ENCODE peak calls at places on chromosome 2, in ten cellular contexts. X is stomach, L is pancreas, Q is cardiac fibroblast, I is fibroblast of mammary gland, C is AG04450, G is psoas muscle, T is choroid plexus epithelial cell, V is HFF-Myc, S is fibroblast of villous mesenchyme. W is an unnamed sample.
A peak's percentile ranks its signal among the peaks of the same experiment; 100 is the strongest.

GRCh38 chr2:226076529-226076928 is 677.0 kb downstream of the NYAP2 start:
- DNase-seq in T (no peak), V (no peak), G (no peak), S (no peak), L (no peak), X (no peak), Q (peak; percentile 17), I (no peak), C (no peak), W (no peak)

GRCh38 chr2:22784586-22784985 is 600.4 kb upstream of the KLHL29 start:
- DNase-seq in Q (no peak), G (no peak), X (no peak), S (no peak), T (no peak), C (no peak), I (no peak), V (no peak), L (no peak), W (no peak)

GRCh38 chr2:109447811-109448210 is 166.0 kb downstream of the SEPTIN10 start:
- DNase-seq in G (no peak), X (no peak), T (no peak), C (no peak), I (no peak), Q (no peak), S (no peak), L (no peak), V (no peak), W (no peak)

GRCh38 chr2:172128484-172128883 is 25.8 kb upstream of the DLX2 start:
- DNase-seq in T (no peak), X (no peak), G (no peak), I (peak; percentile 74), S (no peak), C (no peak), Q (peak; percentile 10), L (no peak), V (no peak), W (no peak)

GRCh38 chr2:208358758-208359631 is 47.6 kb upstream of the PTH2R start:
- DNase-seq in S (peak; percentile 71), X (no peak), L (no peak), T (peak; percentile 40), V (no peak), G (no peak), Q (no peak), I (peak; percentile 86), C (no peak), W (no peak)

GRCh38 chr2:216802516-216803265 is 57.2 kb downstream of the TNP1 start:
- DNase-seq in S (no peak), T (no peak), G (peak; percentile 58), C (no peak), L (no peak), Q (no peak), V (no peak), X (no peak), I (no peak), W (no peak)

GRCh38 chr2:72745679-72746368 is 80.0 kb downstream of the EXOC6B start:
- DNase-seq in X (no peak), S (peak; percentile 79), I (peak; percentile 73), T (peak; percentile 89), V (peak; percentile 33), L (no peak), C (peak; percentile 42), G (no peak), Q (peak; percentile 87), W (peak; percentile 27)

GRCh38 chr2:151063271-151063670 is 198.4 kb downstream of the RBM43 start:
- DNase-seq in Q (peak; percentile 76), T (peak; percentile 71), V (no peak), X (no peak), S (peak; percentile 30), I (no peak), C (no peak), L (no peak), G (no peak), W (no peak)

DNA sequence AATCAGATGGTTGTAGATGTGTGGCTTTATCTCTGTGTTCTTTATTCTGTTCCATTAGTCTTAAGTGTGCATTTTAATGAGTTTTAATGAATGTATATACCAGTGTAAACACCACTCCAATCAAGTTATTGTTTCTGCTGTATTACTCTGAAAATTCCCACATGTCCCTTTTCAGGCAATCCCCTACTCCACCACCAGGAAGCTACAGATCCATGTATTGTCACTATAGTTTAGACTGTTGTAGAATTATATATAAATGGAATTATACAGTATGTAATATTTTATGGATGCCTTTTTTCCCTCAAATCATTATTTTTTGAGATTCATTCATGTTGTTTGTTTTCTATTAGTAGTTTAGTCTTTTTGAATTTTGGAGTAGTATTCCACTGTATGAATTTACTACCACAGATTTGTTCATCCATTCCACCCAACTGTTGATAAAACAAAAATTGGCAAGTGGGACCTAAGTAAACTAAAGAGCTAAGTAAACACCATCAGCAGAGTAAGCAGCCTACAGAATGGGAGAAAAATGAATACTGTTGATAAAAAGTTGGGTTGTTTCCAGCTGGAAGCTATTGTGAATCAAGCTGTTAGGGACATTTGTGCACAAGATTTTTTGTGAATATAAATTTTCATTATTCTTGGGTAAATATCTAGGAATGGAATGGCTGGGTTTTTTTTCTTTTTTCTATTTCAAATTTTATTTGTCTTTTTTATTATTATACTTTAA is 262.0 kb downstream of the CAMKMT start:
- DNase-seq in C (no peak), L (no peak), G (no peak), X (no peak), V (no peak), T (no peak), S (no peak), Q (no peak), I (no peak), W (no peak)
- TF ChIP-seq CTCF in C (peak; percentile 31), L (no peak), G (no peak), X (no peak), V (peak; percentile 9), T (peak; percentile 24), S (peak; percentile 12), Q (peak; percentile 31), I (peak; percentile 35), W (peak; percentile 18)

GRCh38 chr2:152098033-152098797 is 629 bp downstream of the CACNB4 start:
- DNase-seq in X (peak; percentile 34), V (no peak), T (peak; percentile 14), S (peak; percentile 23), G (peak; percentile 36), L (no peak), Q (peak; percentile 17), I (peak; percentile 5), C (no peak), W (no peak)

GRCh38 chr2:152099655-152100050 is 809 bp upstream of the CACNB4 start:
- DNase-seq in V (no peak), G (no peak), I (no peak), X (no peak), S (no peak), L (no peak), T (no peak), Q (no peak), C (no peak), W (no peak)

GRCh38 chr2:152098798-152099654 is at the start of gene CACNB4:
- DNase-seq in I (peak; percentile 20), X (peak; percentile 29), Q (peak; percentile 15), L (no peak), T (peak; percentile 15), G (peak; percentile 15), S (peak; percentile 8), C (no peak), V (no peak), W (no peak)

GRCh38 chr2:152094014-152094413 is 4.8 kb downstream of the CACNB4 start:
- DNase-seq in C (no peak), V (no peak), G (no peak), Q (no peak), T (no peak), I (no peak), S (no peak), X (no peak), L (no peak), W (no peak)

DNA sequence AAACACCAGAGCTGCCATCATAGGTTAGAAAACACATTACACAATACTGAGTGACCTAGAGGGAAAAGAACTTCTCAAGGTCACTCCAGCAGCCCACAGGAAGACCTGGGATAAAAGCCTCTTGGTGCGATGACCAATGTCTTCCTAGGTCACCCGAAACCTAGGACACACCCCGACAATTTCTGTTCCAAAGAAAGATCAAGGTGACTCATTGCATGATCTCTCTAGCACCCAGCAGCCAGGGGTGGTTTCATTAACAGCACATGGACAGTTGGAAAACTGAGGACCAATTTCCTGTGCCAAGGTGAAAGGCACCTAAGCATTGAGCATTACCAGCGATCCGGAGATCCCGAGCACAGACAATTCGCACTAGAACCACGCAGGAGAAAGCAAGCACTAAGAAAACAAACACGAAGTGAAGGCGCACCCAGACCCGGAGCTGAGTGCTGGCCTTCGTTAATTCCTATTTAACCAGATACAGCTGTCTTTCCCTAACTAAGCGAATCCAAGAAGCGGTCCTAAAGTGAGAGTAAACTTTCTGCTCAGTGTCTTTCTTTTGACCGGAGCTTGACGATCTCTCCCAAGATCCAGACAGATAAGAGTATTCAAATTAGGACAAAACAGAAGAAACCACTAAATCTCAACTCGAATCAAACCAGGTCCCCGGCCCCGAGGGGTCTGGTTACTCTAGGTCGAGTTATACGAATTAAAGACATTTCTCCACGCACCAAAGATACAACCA is 1.4 kb downstream of the CACNB4 start:
- DNase-seq in S (peak; percentile 45), I (peak; percentile 44), V (peak; percentile 5), C (no peak), G (no peak), Q (peak; percentile 21), X (no peak), L (no peak), T (peak; percentile 28), W (no peak)
- H3K4me3 ChIP-seq in S (peak overlapping the region; percentile 54), I (peak overlapping the region; percentile 38), V (peak overlapping the region; percentile 41), C (peak overlapping the region; percentile 59), G (peak overlapping the region; percentile 79), Q (peak overlapping the region; percentile 53), X (peak overlapping the region; percentile 65), L (peak overlapping the region; percentile 34), T (peak overlapping the region; percentile 54), W (peak overlapping the region; percentile 59)

GRCh38 chr2:98759827-98760625 is 29.1 kb upstream of the MGAT4A start:
- DNase-seq in V (no peak), C (no peak), S (no peak), T (no peak), X (no peak), G (no peak), L (no peak), I (no peak), Q (no peak), W (no peak)

GRCh38 chr2:98759338-98759737 is 28.4 kb upstream of the MGAT4A start:
- DNase-seq in I (no peak), L (no peak), Q (no peak), T (no peak), C (no peak), G (no peak), S (no peak), V (no peak), X (no peak), W (no peak)

GRCh38 chr2:98761267-98761781 is 30.4 kb upstream of the MGAT4A start:
- DNase-seq in G (no peak), L (no peak), C (no peak), S (no peak), T (no peak), X (no peak), Q (peak; percentile 14), V (no peak), I (no peak), W (no peak)

GRCh38 chr2:98761909-98762308 is 31.0 kb upstream of the MGAT4A start:
- DNase-seq in G (no peak), S (no peak), X (no peak), V (no peak), Q (no peak), L (no peak), C (no peak), T (no peak), I (no peak), W (no peak)

GRCh38 chr2:98757904-98758421 is 27.0 kb upstream of the MGAT4A start:
- DNase-seq in G (peak; percentile 55), T (peak; percentile 82), C (peak; percentile 10), I (peak; percentile 97), Q (peak; percentile 98), L (peak; percentile 77), S (peak; percentile 9), V (peak; percentile 83), X (peak; percentile 70), W (peak; percentile 80)
- TF ChIP-seq CTCF in G (no peak), T (peak; percentile 6), C (no peak), I (no peak), Q (peak; percentile 9), L (no peak), S (no peak), V (no peak), X (no peak), W (no peak)

DNA sequence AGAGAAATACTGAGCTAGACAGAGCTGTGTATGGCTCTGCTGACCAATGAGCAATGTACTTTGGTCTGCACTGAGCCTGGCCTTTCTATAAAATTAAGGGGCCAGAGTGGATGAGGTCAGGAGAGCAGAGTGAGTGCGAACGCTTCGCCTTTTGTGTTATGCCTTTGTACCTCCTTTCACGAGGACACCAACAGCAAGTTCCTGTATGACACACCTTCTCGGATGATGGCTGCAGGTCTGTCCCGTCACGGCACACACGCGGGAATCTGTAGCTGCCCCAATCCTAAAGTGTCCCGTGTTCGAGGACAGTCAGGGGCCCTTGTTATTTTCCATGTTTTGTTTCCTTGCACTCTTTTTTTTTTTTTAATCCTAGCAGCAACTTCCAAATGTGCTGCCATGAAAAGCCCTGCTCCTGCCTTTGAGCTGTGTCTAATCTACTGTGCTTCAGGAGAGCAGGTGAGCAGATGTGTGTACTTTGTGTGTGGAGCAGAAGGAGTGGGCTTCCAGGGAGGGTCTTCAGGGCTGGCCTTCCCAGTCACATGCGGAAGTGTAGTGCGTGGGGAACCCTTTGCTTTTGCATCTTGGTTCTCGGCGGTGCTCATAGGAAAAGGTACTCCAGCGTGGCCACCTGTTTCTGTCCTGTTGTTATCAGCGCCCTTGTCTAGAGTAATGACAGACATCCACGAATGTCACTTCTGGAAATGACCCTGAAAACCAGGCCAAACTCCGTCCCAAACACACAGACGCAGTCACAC is 213.2 kb downstream of the NDUFA10 start:
- DNase-seq in C (no peak), G (no peak), Q (no peak), L (no peak), I (no peak), V (no peak), S (no peak), X (no peak), T (no peak), W (no peak)
- H3K4me3 ChIP-seq in C (no peak overlapping the region), G (no peak overlapping the region), Q (no peak overlapping the region), L (no peak overlapping the region), I (no peak overlapping the region), V (no peak overlapping the region), S (no peak overlapping the region), X (no peak overlapping the region), T (no peak overlapping the region), W (no peak overlapping the region)